ENCODE peak calls at places on chromosomes 12 and 14, in eight cellular contexts. I is upper lobe of left lung, G is A549, C is D341Med, S is aorta, B is HFFc6, O is NCI-H460, V is glomerular endothelial cell. F is an unnamed sample.

GRCh38 chr12:11958216-11959091 is 112.3 kb upstream of the BCL2L14 start:
- DNase-seq in I (peak; percentile 23), G (peak; percentile 43), C (no peak), S (no peak), B (peak; percentile 92), O (no peak), V (peak; percentile 79), F (no peak)

GRCh38 chr14:94702629-94703028 is 67.3 kb downstream of the GSC start:
- DNase-seq in I (no peak), G (no peak), C (no peak), S (no peak), B (no peak), O (no peak), V (no peak), F (no peak)

GRCh38 chr12:14643247-14643646 is 53.2 kb downstream of the GUCY2C start:
- DNase-seq in I (no peak), G (no peak), C (no peak), S (no peak), B (no peak), O (no peak), V (no peak), F (no peak)

GRCh38 chr12:88255224-88255623 is 113.1 kb downstream of the TMTC3 start:
- DNase-seq in I (no peak), G (no peak), C (no peak), S (no peak), B (no peak), O (no peak), V (no peak), F (no peak)

GRCh38 chr12:115380509-115381120 is 696.6 kb upstream of the TBX3 start:
- DNase-seq in I (no peak), G (no peak), C (no peak), S (no peak), B (peak; percentile 17), O (no peak), V (no peak), F (no peak)

GRCh38 chr12:123986374-123986920 is 13.4 kb downstream of the ZNF664 start:
- DNase-seq in I (peak; percentile 59), G (no peak), C (no peak), S (no peak), B (no peak), O (no peak), V (no peak), F (no peak)

GRCh38 chr12:131137836-131138637 is 184.3 kb downstream of the ADGRD1 start:
- DNase-seq in I (no peak), G (peak; percentile 68), C (no peak), S (no peak), B (no peak), O (no peak), V (no peak), F (no peak)

GRCh38 chr12:14072952-14073351 is 91.5 kb upstream of the GRIN2B start:
- DNase-seq in I (no peak), G (no peak), C (no peak), S (no peak), B (no peak), O (no peak), V (no peak), F (no peak)

GRCh38 chr14:31819281-31819680 is 257.8 kb upstream of the ARHGAP5 start:
- DNase-seq in I (no peak), G (no peak), C (no peak), S (no peak), B (no peak), O (no peak), V (no peak), F (no peak)

F was measured in CD14-positive monocyte.